ENCODE peak calls at places on chromosomes 2 and 18, in ten cellular contexts. S is A549, G is endodermal cell, Y is A172, E is esophagus squamous epithelium, U is NCI-H2029, T is WTC11, X is T-helper 2 cell, O is amygdala, L is progenitor cell of endocrine pancreas. B is an unnamed sample.

GRCh38 chr2:63192889-63193778 is 142.5 kb downstream of the OTX1 start:
- DNase-seq in S (no peak), G (no peak), Y (no peak), E (no peak), U (no peak), T (no peak), X (no peak), O (no peak), L (no peak), B (no peak)

GRCh38 chr2:42367835-42368234 is 6.8 kb upstream of the COX7A2L start:
- DNase-seq in S (no peak), G (no peak), Y (no peak), E (no peak), U (no peak), T (no peak), X (no peak), O (no peak), L (no peak), B (no peak)

GRCh38 chr2:180334514-180334913 is 327.4 kb upstream of the CWC22 start:
- DNase-seq in S (no peak), G (no peak), Y (no peak), E (no peak), U (no peak), T (no peak), X (no peak), O (no peak), L (no peak), B (no peak)

GRCh38 chr2:102678442-102678841 is 59.1 kb downstream of the SLC9A2 start:
- DNase-seq in S (no peak), G (no peak), Y (no peak), E (no peak), U (no peak), T (no peak), X (no peak), O (no peak), L (no peak), B (no peak)

GRCh38 chr2:70790079-70790963 is at the start of gene FIGLA:
- DNase-seq in S (peak), G (peak), Y (no peak), E (no peak), U (no peak), T (peak), X (no peak), O (no peak), L (peak), B (no peak)

GRCh38 chr2:217370391-217370790 is 510.5 kb upstream of the TNP1 start:
- DNase-seq in S (no peak), G (no peak), Y (peak), E (no peak), U (no peak), T (no peak), X (no peak), O (no peak), L (no peak), B (peak)

GRCh38 chr2:179410552-179411356 is 146.1 kb upstream of the SESTD1 start:
- DNase-seq in S (peak), G (peak), Y (peak), E (no peak), U (peak), T (peak), X (no peak), O (no peak), L (peak), B (peak)

GRCh38 chr2:160372585-160372984 is 121.0 kb downstream of the RBMS1 start:
- DNase-seq in S (no peak), G (no peak), Y (no peak), E (no peak), U (no peak), T (no peak), X (no peak), O (no peak), L (no peak), B (peak)

GRCh38 chr2:110773470-110773921 is 41.1 kb downstream of the ACOXL start:
- DNase-seq in S (no peak), G (no peak), Y (no peak), E (no peak), U (peak), T (no peak), X (no peak), O (no peak), L (no peak), B (no peak)

GRCh38 chr2:86358982-86359381 is 21.6 kb upstream of the REEP1 start:
- DNase-seq in S (no peak), G (no peak), Y (no peak), E (no peak), U (no peak), T (no peak), X (no peak), O (no peak), L (no peak), B (no peak)

GRCh38 chr2:219688560-219689445 is 61.4 kb downstream of the SLC4A3 start:
- DNase-seq in S (no peak), G (peak), Y (peak), E (no peak), U (no peak), T (no peak), X (no peak), O (no peak), L (no peak), B (peak)

GRCh38 chr2:25194576-25195122 is 26.3 kb upstream of the POMC start:
- DNase-seq in S (no peak), G (peak), Y (no peak), E (no peak), U (no peak), T (no peak), X (no peak), O (no peak), L (no peak), B (no peak)

GRCh38 chr18:74351354-74351753 is 35.7 kb downstream of the C18orf63 start:
- DNase-seq in S (no peak), G (no peak), Y (peak), E (no peak), U (no peak), T (no peak), X (no peak), O (no peak), L (no peak), B (peak)

B was measured in RPMI7951.